ENCODE peak calls at places on chromosomes 4 and X, in five cellular contexts. I is IMR-90, M is NB4, H is stomach, D is lower leg skin. U is an unnamed sample.

GRCh38 chr4:87209696-87210095 is 10.7 kb downstream of the KLHL8 start:
- DNase-seq in H (peak), M (peak), D (peak), I (no peak), U (no peak)

GRCh38 chr4:84366932-84367331 is 132.2 kb downstream of the NKX6-1 start:
- DNase-seq in M (no peak), H (no peak), D (no peak), I (no peak), U (no peak)

GRCh38 chr4:119040711-119041185 is 94.9 kb upstream of the MYOZ2 start:
- DNase-seq in M (no peak), H (no peak), D (no peak), I (peak), U (no peak)

GRCh38 chr4:115514675-115515074 is 401.3 kb upstream of the NDST4 start:
- DNase-seq in H (no peak), I (no peak), D (no peak), M (no peak), U (no peak)

GRCh38 chrX:10648608-10649007 is 28.2 kb upstream of the MID1 start:
- DNase-seq in M (no peak), H (no peak), D (peak), I (peak), U (no peak)

GRCh38 chr4:96131186-96131585 is 291.3 kb downstream of the PDHA2 start:
- DNase-seq in I (no peak), D (no peak), M (no peak), H (no peak), U (no peak)

GRCh38 chrX:13219990-13220764 is 99.7 kb downstream of the ATXN3L start:
- DNase-seq in H (no peak), D (no peak), I (peak), M (no peak), U (no peak)

GRCh38 chr4:76177709-76178108 is 29.5 kb upstream of the NUP54 start:
- DNase-seq in M (no peak), D (no peak), H (no peak), I (no peak), U (no peak)

GRCh38 chr4:48300004-48300403 is 30.4 kb upstream of the TEC start:
- DNase-seq in D (no peak), H (no peak), M (no peak), I (peak), U (no peak)

GRCh38 chr4:128287159-128287870 is at the start of gene PGRMC2:
- DNase-seq in I (peak), M (no peak), H (no peak), D (peak), U (no peak)

GRCh38 chr4:128286474-128287158 is 997 bp downstream of the PGRMC2 start:
- DNase-seq in H (no peak), D (no peak), I (peak), M (peak), U (no peak)

GRCh38 chr4:128284317-128284716 is 3.3 kb downstream of the PGRMC2 start:
- DNase-seq in D (no peak), I (no peak), M (no peak), H (peak), U (no peak)

GRCh38 chr4:128283071-128283470 is 4.5 kb downstream of the PGRMC2 start:
- DNase-seq in D (no peak), M (no peak), H (no peak), I (no peak), U (no peak)

GRCh38 chr4:128285085-128286023 is 2.3 kb downstream of the PGRMC2 start:
- DNase-seq in I (no peak), M (no peak), D (peak), H (no peak), U (no peak)
- H3K4me3 ChIP-seq in I (peak), M (peak), D (no peak), H (peak), U (peak)

GRCh38 chr4:123990310-123990709 is 593.7 kb downstream of the SPRY1 start:
- DNase-seq in D (no peak), M (no peak), H (no peak), I (no peak), U (no peak)
- TF ChIP-seq POLR2A in D (no peak), M (no peak), H (no peak), I (no peak), U (no peak)

GRCh38 chr4:8443801-8444200 is 3.2 kb downstream of the TRMT44 start:
- DNase-seq in D (no peak), H (no peak), M (no peak), I (no peak), U (no peak)
- H3K4me3 ChIP-seq in D (no peak), H (no peak), M (peak), I (no peak), U (no peak)

GRCh38 chrX:41634284-41634683 is 54.5 kb upstream of the GPR34 start:
- DNase-seq in D (peak), H (no peak), I (peak), M (peak), U (no peak)

GRCh38 chrX:41629539-41629938 is 59.2 kb upstream of the GPR34 start:
- DNase-seq in H (no peak), M (no peak), I (no peak), D (no peak), U (no peak)
- TF ChIP-seq POLR2A in H (no peak), M (no peak), I (no peak), D (no peak), U (no peak)

GRCh38 chr4:155675709-155676429 is 9.2 kb downstream of the GUCY1A1 start:
- DNase-seq in H (no peak), D (no peak), I (no peak), M (peak), U (no peak)
- H3K4me3 ChIP-seq in H (no peak), D (no peak), I (no peak), M (no peak), U (no peak)

DNA sequence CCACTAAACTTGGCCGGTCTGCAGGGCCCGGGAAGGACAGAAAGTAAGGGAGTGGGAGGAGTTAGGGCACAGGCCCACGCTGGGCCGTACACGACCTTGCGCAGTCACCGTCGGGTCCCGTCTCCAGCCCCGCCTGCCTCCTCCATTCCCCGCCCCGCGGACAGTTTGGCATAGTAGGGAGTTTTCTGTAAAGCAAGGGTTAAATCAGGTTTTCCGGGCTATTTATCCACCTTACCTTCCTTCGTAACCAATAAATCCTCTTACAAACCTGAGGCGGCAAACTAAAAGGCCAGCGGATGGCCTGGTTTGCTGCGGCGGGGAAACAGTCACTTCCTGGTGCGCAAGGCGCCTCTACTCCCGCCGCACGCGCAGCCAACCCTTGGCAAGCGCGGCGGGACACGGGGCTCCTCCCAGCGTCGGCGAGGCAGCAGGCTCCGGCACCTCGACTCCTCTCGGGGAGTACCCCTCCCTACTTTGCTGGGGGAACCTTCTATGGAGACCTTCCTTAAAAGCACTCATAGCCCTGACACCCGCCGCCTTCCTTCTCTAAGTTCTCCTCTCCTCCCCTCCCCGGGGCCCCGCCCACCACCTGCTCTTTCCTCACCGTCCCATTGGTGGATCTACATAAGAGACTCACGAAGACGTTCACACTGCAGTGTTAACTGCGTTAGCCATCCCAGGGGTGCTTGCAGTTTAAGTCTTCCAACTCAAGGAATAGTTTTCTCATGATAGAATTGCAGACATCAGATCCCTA is at the start of gene TRMT2B:
- DNase-seq in I (peak), M (peak), D (peak), H (peak), U (peak)
- TF ChIP-seq POLR2A in I (no peak), M (peak), D (no peak), H (no peak), U (no peak)

DNA sequence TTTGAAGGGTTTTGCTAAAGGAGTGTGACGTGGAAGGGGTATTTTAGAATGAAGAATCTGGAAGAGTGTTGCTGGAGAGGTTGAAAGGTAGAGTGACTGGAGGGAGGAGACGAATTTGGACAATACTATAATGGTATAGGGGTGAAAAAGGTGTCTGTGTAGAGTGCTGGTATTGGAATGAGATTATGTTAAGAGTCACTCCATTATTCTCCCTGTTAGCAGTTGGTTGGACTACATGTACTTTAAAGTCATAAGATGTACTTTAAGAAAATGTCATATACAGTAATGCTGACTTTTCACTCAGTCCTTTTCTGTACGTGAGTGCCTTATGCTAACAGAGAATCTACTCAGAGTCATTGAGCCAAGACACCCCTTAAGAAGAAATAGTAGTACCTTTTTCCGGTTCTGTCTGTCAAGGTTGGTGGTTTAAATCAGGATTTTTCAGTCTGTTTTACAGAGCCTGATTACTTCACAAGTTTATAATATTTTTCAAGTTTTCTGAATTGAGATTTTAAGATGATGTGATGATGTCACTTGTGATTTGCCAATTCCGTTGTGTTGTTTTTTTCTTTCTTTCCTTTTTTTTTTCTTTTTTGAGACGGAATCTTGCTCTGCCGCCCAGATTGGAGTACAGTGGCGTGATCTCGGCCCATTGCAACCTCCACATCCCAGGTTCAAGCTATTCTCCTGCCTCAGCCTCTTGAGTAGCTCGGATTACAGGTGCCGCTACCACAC is 56.6 kb downstream of the WWC2 start:
- DNase-seq in M (no peak), I (no peak), H (no peak), D (no peak), U (no peak)
- H3K4me3 ChIP-seq in M (no peak), I (no peak), H (no peak), D (no peak), U (no peak)

U was measured in esophagus muscularis mucosa.